ENCODE peak calls at places on chromosomes 16 and 17, in five cellular contexts. V is dorsolateral prefrontal cortex, K is GM06990, X is fibroblast of pulmonary artery, M is breast epithelium. C is an unnamed sample.

GRCh38 chr16:84891149-84891795 is 71.5 kb downstream of the CRISPLD2 start:
- DNase-seq in M (no peak), V (no peak), K (no peak), X (no peak), C (no peak)

GRCh38 chr17:27856676-27857429 is 36.3 kb downstream of the LYRM9 start:
- DNase-seq in V (no peak), M (no peak), X (no peak), K (no peak), C (no peak)

GRCh38 chr17:28112199-28112995 is 69.9 kb downstream of the NLK start:
- DNase-seq in V (no peak), M (no peak), X (peak), K (no peak), C (no peak)

GRCh38 chr16:56530872-56531271 is 11.0 kb upstream of the BBS2 start:
- DNase-seq in M (no peak), K (no peak), X (no peak), V (no peak), C (no peak)

GRCh38 chr17:35898283-35899070 is 18.3 kb upstream of the CCL5 start:
- DNase-seq in X (no peak), M (no peak), V (no peak), K (no peak), C (no peak)

GRCh38 chr17:20202141-20202574 is 193.0 kb downstream of the SPECC1 start:
- DNase-seq in K (no peak), V (no peak), M (no peak), X (no peak), C (no peak)

GRCh38 chr17:40399185-40399584 is 18.5 kb downstream of the TOP2A start:
- DNase-seq in M (no peak), V (no peak), K (no peak), X (peak), C (peak)

GRCh38 chr17:36928450-36929125 is 8.7 kb upstream of the LHX1 start:
- DNase-seq in V (peak), M (no peak), X (no peak), K (no peak), C (no peak)

GRCh38 chr17:12973496-12974318 is 44.1 kb downstream of the ELAC2 start:
- DNase-seq in X (no peak), M (no peak), V (peak), K (no peak), C (no peak)

GRCh38 chr16:57867000-57867561 is 64.8 kb upstream of the KIFC3 start:
- DNase-seq in K (no peak), V (no peak), M (no peak), X (no peak), C (no peak)

GRCh38 chr17:77735341-77736206 is 222.9 kb upstream of the TNRC6C start:
- DNase-seq in M (no peak), V (peak), K (no peak), X (peak), C (no peak)

GRCh38 chr16:88703486-88704309 is 2.5 kb downstream of the RNF166 start:
- DNase-seq in V (no peak), K (peak), M (no peak), X (no peak), C (no peak)

GRCh38 chr17:76179496-76180467 is 38.7 kb upstream of the FOXJ1 start:
- DNase-seq in K (no peak), X (peak), M (no peak), V (no peak), C (no peak)

GRCh38 chr17:44922746-44923470 is 7.6 kb upstream of the GFAP start:
- DNase-seq in M (peak), K (no peak), X (no peak), V (no peak), C (no peak)

GRCh38 chr17:29918922-29919856 is 10.8 kb downstream of the SSH2 start:
- DNase-seq in K (no peak), X (peak), M (no peak), V (no peak), C (no peak)

GRCh38 chr17:63293310-63293709 is 152.8 kb downstream of the CYB561 start:
- DNase-seq in X (peak), K (no peak), M (no peak), V (no peak), C (peak)

GRCh38 chr16:75555213-75555706 is 792 bp downstream of the TMEM231 start:
- DNase-seq in K (no peak), V (peak), X (peak), M (peak), C (peak)

GRCh38 chr17:7146115-7146514 is 31.5 kb upstream of the ASGR2 start:
- DNase-seq in M (no peak), K (no peak), V (no peak), X (no peak), C (no peak)

GRCh38 chr17:69882281-69882680 is 192.7 kb upstream of the KCNJ16 start:
- DNase-seq in V (no peak), M (no peak), K (no peak), X (no peak), C (no peak)

GRCh38 chr17:43411369-43411677 is 12.5 kb downstream of the ARL4D start:
- DNase-seq in X (no peak), K (no peak), V (no peak), M (no peak), C (no peak)

GRCh38 chr16:70660672-70661350 is 14.5 kb downstream of the IL34 start:
- DNase-seq in V (no peak), M (no peak), K (no peak), X (no peak), C (no peak)

GRCh38 chr16:80899804-80900592 is 95.6 kb upstream of the CDYL2 start:
- DNase-seq in V (peak), M (peak), K (no peak), X (peak), C (peak)

GRCh38 chr16:85423186-85423550 is 190.0 kb upstream of the GSE1 start:
- DNase-seq in K (no peak), V (no peak), X (no peak), M (no peak), C (no peak)

GRCh38 chr17:2724783-2725164 is 13.2 kb upstream of the CLUH start:
- DNase-seq in M (no peak), X (peak), V (peak), K (peak), C (no peak)

GRCh38 chr16:67271446-67271845 is 7.9 kb upstream of the PLEKHG4 start:
- DNase-seq in X (no peak), M (no peak), K (no peak), V (no peak), C (no peak)

GRCh38 chr17:55117063-55117611 is 147.6 kb upstream of the HLF start:
- DNase-seq in M (no peak), K (no peak), X (peak), V (no peak), C (no peak)

GRCh38 chr17:32502710-32503109 is 15.9 kb downstream of the CDK5R1 start:
- DNase-seq in V (no peak), K (no peak), M (no peak), X (no peak), C (no peak)

GRCh38 chr17:32502013-32502412 is 15.2 kb downstream of the CDK5R1 start:
- DNase-seq in M (no peak), K (no peak), X (no peak), V (no peak), C (no peak)

GRCh38 chr17:32504166-32504990 is 17.6 kb downstream of the CDK5R1 start:
- DNase-seq in X (no peak), M (no peak), K (no peak), V (no peak), C (no peak)

GRCh38 chr17:32498362-32498761 is 11.6 kb downstream of the CDK5R1 start:
- DNase-seq in V (no peak), M (no peak), K (no peak), X (no peak), C (no peak)

GRCh38 chr17:32503251-32504165 is 16.7 kb downstream of the CDK5R1 start:
- DNase-seq in X (no peak), V (no peak), K (peak), M (no peak), C (no peak)
- H3K4me3 ChIP-seq in X (no peak), V (no peak), K (no peak), M (no peak), C (no peak)

DNA sequence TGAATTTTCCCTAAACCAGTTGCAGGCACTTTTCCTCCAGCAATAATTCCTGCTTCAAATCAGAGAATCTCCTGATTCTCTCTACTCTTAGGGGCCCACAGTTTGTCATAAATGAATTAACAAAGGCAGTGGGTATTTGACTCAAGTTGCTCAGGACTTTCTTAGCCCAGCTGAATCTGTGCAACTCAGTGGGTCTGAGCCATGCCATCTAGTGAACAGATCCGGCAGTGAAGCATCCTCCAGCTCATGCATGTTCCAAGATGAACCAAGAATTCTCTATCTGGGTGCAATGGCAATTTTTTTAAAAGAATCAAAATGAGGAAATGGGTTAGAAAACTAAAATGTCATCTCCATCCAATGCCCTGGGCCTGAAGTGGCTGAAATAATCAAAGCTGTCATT is 575.2 kb upstream of the CDH11 start:
- DNase-seq in M (no peak), K (no peak), V (no peak), X (peak), C (no peak)
- TF ChIP-seq CTCF in M (no peak), K (no peak), V (no peak), X (peak), C (peak)

DNA sequence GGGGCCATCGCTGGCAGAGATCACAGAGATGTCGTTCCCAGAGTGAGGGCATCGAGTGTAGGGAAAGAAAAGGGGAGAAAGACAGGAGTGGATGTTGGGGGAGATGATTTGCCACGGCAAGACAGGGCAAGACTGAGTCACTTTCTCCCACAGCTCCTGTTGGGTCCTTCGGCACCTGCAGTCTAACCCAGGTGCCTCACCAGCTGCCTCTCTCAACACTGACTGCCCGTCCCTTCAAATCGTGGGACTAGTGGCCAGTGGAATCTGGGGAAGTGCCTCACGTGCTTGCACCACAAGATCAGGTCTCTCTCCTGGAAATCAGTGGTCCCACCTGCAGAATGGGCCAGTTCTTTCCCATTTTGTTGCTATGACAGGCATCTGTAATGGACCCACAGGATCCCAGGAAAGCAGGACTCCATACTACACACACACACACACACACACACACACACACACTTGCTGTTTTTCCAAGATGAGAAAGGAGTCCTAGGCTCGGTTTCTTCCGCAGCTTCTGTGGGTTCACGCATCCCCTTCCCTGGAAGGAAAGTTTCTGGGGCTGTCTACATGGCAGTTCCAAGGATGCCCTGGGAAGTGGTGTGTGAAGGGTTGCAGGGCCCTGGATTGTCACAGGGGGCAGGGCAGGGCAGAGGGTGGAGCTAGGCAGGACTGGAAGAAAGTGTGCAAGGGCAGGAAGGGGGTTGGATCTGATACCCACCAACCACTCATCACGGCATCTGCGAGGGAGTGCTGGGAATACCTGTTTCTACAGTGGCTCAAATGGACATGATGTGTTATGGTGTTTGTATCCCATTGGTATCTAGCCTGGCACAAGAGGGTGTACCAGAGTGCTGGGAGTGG is 10.2 kb upstream of the CBX8 start:
- DNase-seq in K (no peak), M (no peak), X (no peak), V (no peak), C (no peak)
- H3K4me3 ChIP-seq in K (no peak), M (no peak), X (no peak), V (no peak), C (no peak)

DNA sequence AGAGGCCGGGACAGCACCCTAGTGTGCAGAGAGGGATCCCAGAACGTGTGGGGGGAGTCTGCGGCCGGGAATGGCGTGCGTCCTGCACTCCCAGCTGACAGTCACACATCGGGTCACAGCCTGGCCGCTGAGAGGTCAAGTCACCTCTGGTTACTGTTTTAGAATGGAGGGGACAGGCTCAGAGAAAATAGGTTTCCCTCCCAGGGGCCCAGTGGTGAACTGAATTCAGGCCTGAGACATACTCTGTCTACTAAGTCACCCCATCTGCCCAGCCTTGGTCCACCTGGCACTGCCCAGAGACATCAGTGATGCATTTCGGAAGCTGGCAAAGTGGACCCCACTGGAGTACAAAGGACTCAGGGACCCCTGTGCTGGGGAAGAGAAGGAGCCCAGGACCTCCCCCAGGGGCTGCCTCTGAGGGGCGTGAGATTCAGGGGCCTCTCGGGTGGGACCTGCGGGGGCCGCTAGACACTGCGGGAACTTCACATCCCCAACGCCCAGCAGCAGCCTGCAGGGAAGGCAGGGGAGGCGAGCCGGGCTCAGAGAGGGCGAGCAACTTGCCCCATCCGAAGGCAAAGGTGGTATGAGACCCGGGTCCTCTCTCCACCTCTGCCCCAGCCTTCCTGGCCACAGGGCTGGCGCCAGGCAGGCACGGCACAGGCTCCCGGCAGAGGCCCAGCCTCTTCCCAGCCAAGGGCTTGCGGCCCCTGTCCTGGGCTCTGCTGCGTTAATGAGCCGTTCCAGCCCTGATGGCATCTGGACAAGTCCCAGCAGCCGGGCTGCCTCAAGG is 870 bp upstream of the HS3ST6 start:
- DNase-seq in X (no peak), V (no peak), K (no peak), M (no peak), C (no peak)
- TF ChIP-seq CTCF in X (no peak), V (no peak), K (no peak), M (no peak), C (no peak)